ENCODE peak calls at places on chromosomes 7 and 10, in five cellular contexts. T is endodermal cell, Q is ELR, V is endothelial cell, X is AG08395. N is an unnamed sample.

GRCh38 chr7:155831807-155832524 is 19.7 kb upstream of the SHH start:
- DNase-seq in T (no peak), Q (no peak), V (no peak), X (no peak), N (no peak)

GRCh38 chr7:1698951-1699350 is 28.9 kb downstream of the ELFN1 start:
- DNase-seq in T (no peak), Q (no peak), V (no peak), X (no peak), N (no peak)

GRCh38 chr7:138186951-138187351 is 110.7 kb downstream of the AKR1D1 start:
- DNase-seq in T (no peak), Q (peak), V (no peak), X (no peak), N (peak)

GRCh38 chr10:16856567-16856966 is 39.3 kb upstream of the RSU1 start:
- DNase-seq in T (no peak), Q (no peak), V (peak), X (no peak), N (peak)

GRCh38 chr10:115001506-115002381 is 63.7 kb downstream of the TRUB1 start:
- DNase-seq in T (no peak), Q (no peak), V (no peak), X (peak), N (no peak)

GRCh38 chr7:50920031-50920635 is 137.4 kb upstream of the GRB10 start:
- DNase-seq in T (no peak), Q (no peak), V (no peak), X (no peak), N (no peak)

GRCh38 chr10:72340510-72340895 is 14.2 kb downstream of the DNAJB12 start:
- DNase-seq in T (peak), Q (peak), V (peak), X (peak), N (peak)

GRCh38 chr7:101164071-101164840 is 1.1 kb downstream of the VGF start:
- DNase-seq in T (peak), Q (peak), V (peak), X (peak), N (peak)

GRCh38 chr10:118738422-118738821 is 16.3 kb downstream of the CACUL1 start:
- DNase-seq in T (no peak), Q (no peak), V (no peak), X (no peak), N (no peak)

GRCh38 chr10:88457680-88458079 is 125.4 kb downstream of the RNLS start:
- DNase-seq in T (no peak), Q (no peak), V (no peak), X (no peak), N (no peak)

GRCh38 chr10:58384095-58384494 is 1.1 kb upstream of the TFAM start:
- DNase-seq in T (no peak), Q (no peak), V (no peak), X (peak), N (no peak)

GRCh38 chr7:57354195-57354594 is 95.8 kb upstream of the ZNF716 start:
- DNase-seq in T (no peak), Q (no peak), V (no peak), X (no peak), N (no peak)

GRCh38 chr10:119726291-119727261 is 726 bp downstream of the INPP5F start:
- DNase-seq in T (peak), Q (no peak), V (peak), X (no peak), N (peak)

GRCh38 chr7:108406474-108406873 is 49.8 kb downstream of the NRCAM start:
- DNase-seq in T (no peak), Q (peak), V (no peak), X (no peak), N (no peak)

GRCh38 chr10:90939125-90939524 is 18.2 kb upstream of the ANKRD1 start:
- DNase-seq in T (no peak), Q (no peak), V (no peak), X (no peak), N (no peak)

GRCh38 chr7:15214981-15215380 is 312.4 kb upstream of the DGKB start:
- DNase-seq in T (no peak), Q (no peak), V (no peak), X (no peak), N (no peak)